ENCODE peak calls at places on chromosomes 1 and 21, in four cellular contexts. One of them, this sample, is unnamed.

GRCh38 chr1:90133133-90133532 is 138.2 kb downstream of the ZNF326 start:
- DNase-seq in tibial artery: no peak
- DNase-seq in H9: peak; percentile 36
- DNase-seq in psoas muscle: no peak
- DNase-seq in this sample: peak; percentile 10

GRCh38 chr1:222334026-222334680 is 213.8 kb downstream of the HHIPL2 start:
- DNase-seq in tibial artery: no peak
- DNase-seq in H9: no peak
- DNase-seq in psoas muscle: no peak
- DNase-seq in this sample: peak; percentile 21

GRCh38 chr1:110783292-110783918 is 89.5 kb upstream of the CD53 start:
- DNase-seq in tibial artery: no peak
- DNase-seq in H9: peak; percentile 54
- DNase-seq in psoas muscle: no peak
- DNase-seq in this sample: peak; percentile 44

GRCh38 chr1:245512980-245513578 is 358.3 kb downstream of the KIF26B start:
- DNase-seq in tibial artery: no peak
- DNase-seq in H9: peak; percentile 54
- DNase-seq in psoas muscle: no peak
- DNase-seq in this sample: no peak

GRCh38 chr21:19275065-19275464 is 871.5 kb upstream of the TMPRSS15 start:
- DNase-seq in tibial artery: no peak
- DNase-seq in H9: no peak
- DNase-seq in psoas muscle: no peak
- DNase-seq in this sample: no peak

GRCh38 chr1:193456883-193457282 is 270.5 kb upstream of the B3GALT2 start:
- DNase-seq in tibial artery: no peak
- DNase-seq in H9: no peak
- DNase-seq in psoas muscle: no peak
- DNase-seq in this sample: no peak

GRCh38 chr21:33642896-33643657 is 776 bp downstream of the ITSN1 start:
- DNase-seq in tibial artery: peak; percentile 30
- DNase-seq in H9: peak; percentile 42
- DNase-seq in psoas muscle: peak; percentile 60
- DNase-seq in this sample: peak; percentile 59

GRCh38 chr1:108889706-108890105 is 12.9 kb downstream of the GPSM2 start:
- DNase-seq in tibial artery: no peak
- DNase-seq in H9: no peak
- DNase-seq in psoas muscle: no peak
- DNase-seq in this sample: no peak

GRCh38 chr1:6788946-6789345 is 3.7 kb downstream of the CAMTA1 start:
- DNase-seq in tibial artery: no peak
- DNase-seq in H9: no peak
- DNase-seq in psoas muscle: no peak
- DNase-seq in this sample: no peak

GRCh38 chr1:236140705-236141446 is 1.5 kb upstream of the GPR137B start:
- DNase-seq in tibial artery: no peak
- DNase-seq in H9: no peak
- DNase-seq in psoas muscle: no peak
- DNase-seq in this sample: no peak

GRCh38 chr1:152185544-152186391 is 26.7 kb upstream of the RPTN start:
- DNase-seq in tibial artery: no peak
- DNase-seq in H9: peak; percentile 58
- DNase-seq in psoas muscle: no peak
- DNase-seq in this sample: peak; percentile 56

GRCh38 chr1:89943846-89944781 is 50.8 kb upstream of the ZNF326 start:
- DNase-seq in tibial artery: no peak
- DNase-seq in H9: no peak
- DNase-seq in psoas muscle: no peak
- DNase-seq in this sample: no peak

GRCh38 chr1:111489604-111490003 is 13.8 kb downstream of the ADORA3 start:
- DNase-seq in tibial artery: peak; percentile 57
- DNase-seq in H9: no peak
- DNase-seq in psoas muscle: no peak
- DNase-seq in this sample: peak; percentile 58

GRCh38 chr1:170010443-170010842 is 64.1 kb downstream of the KIFAP3 start:
- DNase-seq in tibial artery: peak; percentile 51
- DNase-seq in H9: no peak
- DNase-seq in psoas muscle: no peak
- DNase-seq in this sample: peak; percentile 43

GRCh38 chr21:27143476-27143875 is 176.6 kb upstream of the ADAMTS5 start:
- DNase-seq in tibial artery: no peak
- DNase-seq in H9: no peak
- DNase-seq in psoas muscle: peak; percentile 46
- DNase-seq in this sample: no peak

GRCh38 chr21:28431022-28431421 is 561.7 kb downstream of the LTN1 start:
- DNase-seq in tibial artery: no peak
- DNase-seq in H9: no peak
- DNase-seq in psoas muscle: no peak
- DNase-seq in this sample: no peak

GRCh38 chr1:87150143-87150542 is 178.5 kb upstream of the LMO4 start:
- DNase-seq in tibial artery: no peak
- DNase-seq in H9: no peak
- DNase-seq in psoas muscle: no peak
- DNase-seq in this sample: no peak

GRCh38 chr1:118989006-118989736 is 1.0 kb upstream of the TBX15 start:
- DNase-seq in tibial artery: peak; percentile 60
- DNase-seq in H9: peak; percentile 73
- DNase-seq in psoas muscle: peak; percentile 62
- DNase-seq in this sample: peak; percentile 6

GRCh38 chr1:167439301-167439988 is 78.9 kb downstream of the CD247 start:
- DNase-seq in tibial artery: no peak
- DNase-seq in H9: peak; percentile 75
- DNase-seq in psoas muscle: peak; percentile 65
- DNase-seq in this sample: peak; percentile 51

GRCh38 chr1:52926864-52927218 is 235 bp upstream of the SCP2 start:
- DNase-seq in tibial artery: no peak
- DNase-seq in H9: no peak
- DNase-seq in psoas muscle: no peak
- DNase-seq in this sample: no peak

GRCh38 chr1:235913311-235913710 is 46.6 kb upstream of the LYST start:
- DNase-seq in tibial artery: no peak
- DNase-seq in H9: no peak
- DNase-seq in psoas muscle: no peak
- DNase-seq in this sample: no peak

GRCh38 chr1:109198043-109198695 is 15.5 kb upstream of the SARS1 start:
- DNase-seq in tibial artery: peak; percentile 58
- DNase-seq in H9: no peak
- DNase-seq in psoas muscle: no peak
- DNase-seq in this sample: peak; percentile 90

GRCh38 chr21:28099296-28099695 is 893.4 kb downstream of the LTN1 start:
- DNase-seq in tibial artery: no peak
- DNase-seq in H9: no peak
- DNase-seq in psoas muscle: peak; percentile 73
- DNase-seq in this sample: peak; percentile 8

GRCh38 chr1:174700775-174701174 is 253.0 kb downstream of the GPR52 start:
- DNase-seq in tibial artery: no peak
- DNase-seq in H9: no peak
- DNase-seq in psoas muscle: no peak
- DNase-seq in this sample: no peak

GRCh38 chr1:28887418-28887834 is 26.9 kb upstream of the EPB41 start:
- DNase-seq in tibial artery: no peak
- DNase-seq in H9: no peak
- DNase-seq in psoas muscle: no peak
- DNase-seq in this sample: peak; percentile 29

GRCh38 chr1:14815175-14815882 is 216.8 kb downstream of the KAZN start:
- DNase-seq in tibial artery: no peak
- DNase-seq in H9: no peak
- DNase-seq in psoas muscle: no peak
- DNase-seq in this sample: no peak

GRCh38 chr1:10057305-10057704 is 24.5 kb downstream of the UBE4B start:
- DNase-seq in tibial artery: peak; percentile 33
- DNase-seq in H9: no peak
- DNase-seq in psoas muscle: no peak
- DNase-seq in this sample: peak; percentile 75

GRCh38 chr1:55141295-55141893 is 73.8 kb downstream of the USP24 start:
- DNase-seq in tibial artery: no peak
- DNase-seq in H9: no peak
- DNase-seq in psoas muscle: no peak
- DNase-seq in this sample: no peak

GRCh38 chr1:94345148-94345721 is 73.0 kb upstream of the ABCD3 start:
- DNase-seq in tibial artery: no peak
- DNase-seq in H9: no peak
- DNase-seq in psoas muscle: no peak
- DNase-seq in this sample: no peak

GRCh38 chr1:109371271-109371739 is 26.4 kb downstream of the SORT1 start:
- DNase-seq in tibial artery: peak; percentile 60
- DNase-seq in H9: no peak
- DNase-seq in psoas muscle: no peak
- DNase-seq in this sample: peak; percentile 91

GRCh38 chr1:221141059-221141458 is 261.8 kb downstream of the HLX start:
- DNase-seq in tibial artery: no peak
- DNase-seq in H9: no peak
- DNase-seq in psoas muscle: no peak
- DNase-seq in this sample: peak; percentile 49

DNA sequence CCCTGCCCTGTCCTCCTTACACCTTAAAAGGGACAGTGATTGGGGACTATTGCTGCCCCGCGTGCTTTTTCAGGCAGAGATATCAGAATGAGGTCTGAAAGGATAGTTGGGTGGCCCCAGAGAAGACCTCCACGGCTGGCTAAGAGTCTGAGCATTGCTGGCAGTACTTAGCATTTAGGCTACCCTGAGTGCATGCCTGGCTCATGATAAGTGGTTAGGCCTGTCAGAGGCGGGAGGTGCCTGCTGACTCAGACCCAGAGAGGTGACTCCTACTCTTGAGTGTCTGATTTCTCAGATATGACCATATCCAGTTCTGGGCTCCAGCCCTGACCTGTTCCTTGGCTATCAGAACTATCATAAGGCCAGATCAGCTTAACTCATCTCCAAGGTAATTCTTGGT is 213.7 kb downstream of the PBX1 start:
- DNase-seq in tibial artery: peak; percentile 80
- DNase-seq in H9: no peak
- DNase-seq in psoas muscle: peak; percentile 87
- DNase-seq in this sample: peak; percentile 94
- H3K4me1 ChIP-seq in tibial artery: no peaks in the 10 kb centered on the region
- H3K4me1 ChIP-seq in H9: no peaks in the 10 kb centered on the region
- H3K4me1 ChIP-seq in psoas muscle: peaks cover 54% of the 10 kb centered on the region
- H3K4me1 ChIP-seq in this sample: peaks cover 22% of the 10 kb centered on the region

GRCh38 chr1:229624521-229624905 is 1.4 kb downstream of the TAF5L start:
- DNase-seq in tibial artery: no peak
- DNase-seq in H9: no peak
- DNase-seq in psoas muscle: no peak
- DNase-seq in this sample: no peak
- H3K4me1 ChIP-seq in tibial artery: no peaks in the 10 kb centered on the region
- H3K4me1 ChIP-seq in H9: peaks cover 4% of the 10 kb centered on the region
- H3K4me1 ChIP-seq in psoas muscle: peaks cover 58% of the 10 kb centered on the region
- H3K4me1 ChIP-seq in this sample: peaks cover 4% of the 10 kb centered on the region

GRCh38 chr21:44933938-44934260 is 5.9 kb upstream of the SLX9 start:
- DNase-seq in tibial artery: no peak
- DNase-seq in H9: no peak
- DNase-seq in psoas muscle: peak; percentile 26
- DNase-seq in this sample: no peak

GRCh38 chr21:44931137-44931500 is 8.7 kb upstream of the SLX9 start:
- DNase-seq in tibial artery: no peak
- DNase-seq in H9: peak; percentile 36
- DNase-seq in psoas muscle: peak; percentile 66
- DNase-seq in this sample: peak; percentile 51

GRCh38 chr21:44931501-44932365 is 8.1 kb upstream of the SLX9 start:
- DNase-seq in tibial artery: no peak
- DNase-seq in H9: no peak
- DNase-seq in psoas muscle: peak; percentile 59
- DNase-seq in this sample: no peak

GRCh38 chr21:44933199-44933937 is 6.5 kb upstream of the SLX9 start:
- DNase-seq in tibial artery: no peak
- DNase-seq in H9: no peak
- DNase-seq in psoas muscle: peak; percentile 31
- DNase-seq in this sample: no peak

DNA sequence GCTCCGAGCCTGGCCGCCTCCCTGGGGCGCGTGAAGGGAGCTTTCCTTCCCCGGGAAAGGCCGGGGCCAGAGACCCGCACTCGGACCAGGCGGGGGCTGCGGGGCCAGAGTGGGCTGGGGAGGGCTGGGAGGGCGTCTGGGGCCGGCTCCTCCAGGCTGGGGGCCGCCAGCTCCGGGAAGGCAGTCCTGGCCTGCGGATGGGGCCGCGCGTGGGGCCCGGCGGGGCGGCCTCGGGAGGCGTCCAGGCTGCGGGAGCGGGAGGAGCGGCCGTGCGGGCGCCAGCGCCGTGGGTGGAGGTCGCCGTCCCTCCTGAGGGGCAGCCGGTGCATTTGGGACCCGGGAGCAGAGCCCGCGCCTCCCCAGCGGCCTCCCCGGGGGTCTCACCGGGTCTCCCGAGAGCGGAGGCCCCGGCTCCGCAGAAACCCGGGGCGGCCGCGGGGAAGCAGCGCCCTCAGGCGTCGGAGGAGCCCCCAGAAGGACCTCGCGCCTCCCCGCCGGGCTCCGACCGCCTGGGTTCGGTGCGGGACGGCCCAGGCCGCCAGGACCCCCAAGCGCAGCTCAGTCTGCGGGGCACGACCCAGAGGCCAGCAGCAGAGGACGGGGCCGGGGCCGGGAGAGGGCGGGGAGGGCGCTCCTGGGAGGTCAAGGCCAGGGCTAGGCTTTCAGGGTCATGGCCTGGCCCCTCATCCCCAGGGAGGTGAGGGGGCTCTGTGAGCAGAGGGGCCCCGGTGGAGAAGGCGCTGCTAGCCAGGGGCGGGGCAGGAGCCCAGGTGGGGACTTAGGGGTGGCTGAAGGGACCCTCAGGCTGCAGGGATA is 7.3 kb upstream of the SLX9 start:
- DNase-seq in tibial artery: no peak
- DNase-seq in H9: no peak
- DNase-seq in psoas muscle: peak; percentile 70
- DNase-seq in this sample: peak; percentile 22
- H3K4me1 ChIP-seq in tibial artery: no peaks in the 10 kb centered on the region
- H3K4me1 ChIP-seq in H9: no peaks in the 10 kb centered on the region
- H3K4me1 ChIP-seq in psoas muscle: peaks cover 23% of the 10 kb centered on the region
- H3K4me1 ChIP-seq in this sample: peaks cover 42% of the 10 kb centered on the region

GRCh38 chr1:206694551-206695124 is 9.9 kb downstream of the MAPKAPK2 start:
- DNase-seq in tibial artery: no peak
- DNase-seq in H9: peak; percentile 70
- DNase-seq in psoas muscle: no peak
- DNase-seq in this sample: no peak
- H3K4me1 ChIP-seq in tibial artery: peaks cover 6% of the 10 kb centered on the region
- H3K4me1 ChIP-seq in H9: peaks cover 8% of the 10 kb centered on the region
- H3K4me1 ChIP-seq in psoas muscle: peaks cover 100% of the 10 kb centered on the region
- H3K4me1 ChIP-seq in this sample: peaks cover 59% of the 10 kb centered on the region

GRCh38 chr21:45669382-45669781 is 25.9 kb downstream of the PCBP3 start:
- DNase-seq in tibial artery: no peak
- DNase-seq in H9: no peak
- DNase-seq in psoas muscle: no peak
- DNase-seq in this sample: no peak

DNA sequence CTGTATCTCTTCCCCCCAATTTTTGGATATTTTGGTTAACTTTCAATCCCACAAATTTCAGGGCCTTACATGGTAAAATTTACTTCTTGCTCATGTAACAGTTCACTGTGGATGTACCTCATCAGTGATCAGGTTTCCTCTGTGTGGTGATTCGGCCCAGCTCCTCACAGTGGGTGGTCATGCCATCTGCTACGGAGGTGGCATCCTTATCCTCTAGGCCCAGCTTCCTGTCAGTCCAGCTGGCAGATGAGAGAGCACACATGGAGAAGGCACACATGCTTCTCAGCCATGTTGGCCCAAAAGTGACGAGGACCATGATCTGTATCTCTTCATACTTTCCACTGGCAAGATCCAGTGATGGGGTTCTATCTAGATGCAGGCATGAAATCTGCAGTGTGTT is 27.2 kb downstream of the PCBP3 start:
- DNase-seq in tibial artery: no peak
- DNase-seq in H9: no peak
- DNase-seq in psoas muscle: no peak
- DNase-seq in this sample: no peak
- H3K4me1 ChIP-seq in tibial artery: no peaks in the 10 kb centered on the region
- H3K4me1 ChIP-seq in H9: no peaks in the 10 kb centered on the region
- H3K4me1 ChIP-seq in psoas muscle: no peaks in the 10 kb centered on the region
- H3K4me1 ChIP-seq in this sample: no peaks in the 10 kb centered on the region